ENCODE peak calls at places on chromosomes 2 and 18, in seven cellular contexts. O is PC-9, G is lung, C is cardiac muscle cell, D is right atrium auricular region, Q is AG04449, R is AG10803. N is an unnamed sample.

GRCh38 chr2:71545572-71546274 is 92.4 kb downstream of the DYSF start:
- DNase-seq in O (peak; percentile 31), G (no peak), C (peak; percentile 88), D (no peak), Q (no peak), R (peak; percentile 66), N (peak; percentile 7)

GRCh38 chr2:202883987-202884675 is 12.6 kb upstream of the ICA1L start:
- DNase-seq in O (no peak), G (no peak), C (peak; percentile 29), D (no peak), Q (no peak), R (peak; percentile 2), N (no peak)

GRCh38 chr2:26184555-26185303 is 11.8 kb downstream of the GAREM2 start:
- DNase-seq in O (peak; percentile 67), G (peak; percentile 74), C (peak; percentile 91), D (peak; percentile 79), Q (peak; percentile 7), R (peak; percentile 84), N (no peak)

GRCh38 chr2:163863073-163863472 is 127.3 kb upstream of the FIGN start:
- DNase-seq in O (no peak), G (no peak), C (no peak), D (no peak), Q (no peak), R (no peak), N (no peak)

GRCh38 chr2:130391872-130392670 is 36.2 kb downstream of the PTPN18 start:
- DNase-seq in O (no peak), G (no peak), C (peak; percentile 53), D (no peak), Q (no peak), R (peak; percentile 33), N (no peak)

GRCh38 chr2:110101280-110101844 is 14.3 kb downstream of the MALL start:
- DNase-seq in O (peak; percentile 98), G (peak; percentile 97), C (peak; percentile 100), D (peak; percentile 97), Q (peak; percentile 99), R (peak; percentile 100), N (peak; percentile 46)

GRCh38 chr2:30662268-30663131 is 144.7 kb downstream of the CAPN13 start:
- DNase-seq in O (no peak), G (peak; percentile 24), C (no peak), D (peak; percentile 48), Q (no peak), R (peak; percentile 38), N (no peak)

GRCh38 chr2:46535360-46535759 is 56.0 kb downstream of the TMEM247 start:
- DNase-seq in O (no peak), G (no peak), C (no peak), D (no peak), Q (no peak), R (no peak), N (no peak)

GRCh38 chr18:43563780-43564179 is 286.5 kb upstream of the SYT4 start:
- DNase-seq in O (peak; percentile 0), G (no peak), C (peak; percentile 63), D (no peak), Q (no peak), R (peak; percentile 20), N (peak; percentile 51)

GRCh38 chr2:150619607-150620330 is 132.3 kb upstream of the RND3 start:
- DNase-seq in O (peak; percentile 38), G (no peak), C (peak; percentile 70), D (no peak), Q (no peak), R (peak; percentile 67), N (no peak)

GRCh38 chr2:96142217-96143113 is 2.8 kb downstream of the DUSP2 start:
- DNase-seq in O (no peak), G (no peak), C (no peak), D (no peak), Q (no peak), R (no peak), N (no peak)

GRCh38 chr2:177192788-177193187 is 19.8 kb upstream of the HNRNPA3 start:
- DNase-seq in O (no peak), G (no peak), C (no peak), D (no peak), Q (no peak), R (no peak), N (peak; percentile 31)

GRCh38 chr2:211035548-211036185 is 479.3 kb downstream of the CPS1 start:
- DNase-seq in O (no peak), G (no peak), C (peak; percentile 39), D (no peak), Q (no peak), R (peak; percentile 0), N (peak; percentile 49)

GRCh38 chr2:130854301-130854700 is 17.6 kb downstream of the ARHGEF4 start:
- DNase-seq in O (no peak), G (no peak), C (no peak), D (no peak), Q (no peak), R (no peak), N (no peak)

GRCh38 chr2:27191107-27191829 is 20.6 kb upstream of the ATRAID start:
- DNase-seq in O (peak; percentile 47), G (peak; percentile 59), C (peak; percentile 86), D (peak; percentile 66), Q (no peak), R (peak; percentile 72), N (no peak)

GRCh38 chr18:36535202-36535935 is 237.9 kb downstream of the FHOD3 start:
- DNase-seq in O (no peak), G (no peak), C (no peak), D (no peak), Q (no peak), R (no peak), N (no peak)

GRCh38 chr2:153871231-153872221 is at the start of gene GALNT13:
- DNase-seq in O (peak; percentile 84), G (peak; percentile 47), C (peak; percentile 34), D (no peak), Q (no peak), R (peak; percentile 0), N (no peak)

GRCh38 chr2:67565761-67566160 is 168.6 kb downstream of the ETAA1 start:
- DNase-seq in O (no peak), G (no peak), C (peak; percentile 89), D (no peak), Q (no peak), R (peak; percentile 61), N (no peak)

GRCh38 chr2:151437630-151438029 is 27.9 kb downstream of the RIF1 start:
- DNase-seq in O (no peak), G (no peak), C (peak; percentile 52), D (no peak), Q (no peak), R (peak; percentile 32), N (no peak)

GRCh38 chr2:97675714-97676113 is 6.2 kb downstream of the C2orf92 start:
- DNase-seq in O (no peak), G (no peak), C (no peak), D (no peak), Q (no peak), R (no peak), N (no peak)

GRCh38 chr2:38655441-38655840 is 10.5 kb upstream of the GALM start:
- DNase-seq in O (no peak), G (no peak), C (no peak), D (no peak), Q (no peak), R (no peak), N (no peak)

GRCh38 chr18:56003009-56003408 is 415.0 kb upstream of the TCF4 start:
- DNase-seq in O (no peak), G (no peak), C (no peak), D (no peak), Q (no peak), R (no peak), N (no peak)

GRCh38 chr18:56000041-56000440 is 412.0 kb upstream of the TCF4 start:
- DNase-seq in O (no peak), G (no peak), C (no peak), D (no peak), Q (no peak), R (peak; percentile 81), N (no peak)

GRCh38 chr18:55999641-56000040 is 411.6 kb upstream of the TCF4 start:
- DNase-seq in O (no peak), G (no peak), C (peak; percentile 58), D (no peak), Q (no peak), R (peak; percentile 81), N (no peak)

GRCh38 chr18:56003651-56004050 is 415.7 kb upstream of the TCF4 start:
- DNase-seq in O (no peak), G (no peak), C (no peak), D (no peak), Q (no peak), R (peak; percentile 25), N (no peak)

GRCh38 chr18:56001576-56001975 is 413.6 kb upstream of the TCF4 start:
- DNase-seq in O (no peak), G (no peak), C (peak; percentile 13), D (no peak), Q (no peak), R (peak; percentile 20), N (no peak)
- TF ChIP-seq CTCF in O (no peak), G (no peak), C (no peak), D (no peak), Q (no peak), R (no peak), N (no peak)

GRCh38 chr2:106885326-106885725 is 641 bp downstream of the ST6GAL2 start:
- DNase-seq in O (no peak), G (no peak), C (no peak), D (no peak), Q (no peak), R (no peak), N (no peak)
- H3K4me3 ChIP-seq in O (no peak overlapping the region), G (no peak overlapping the region), C (peak overlapping the region; percentile 65), D (peak overlapping the region; percentile 59), Q (no peak overlapping the region), R (no peak overlapping the region), N (no peak overlapping the region)

DNA sequence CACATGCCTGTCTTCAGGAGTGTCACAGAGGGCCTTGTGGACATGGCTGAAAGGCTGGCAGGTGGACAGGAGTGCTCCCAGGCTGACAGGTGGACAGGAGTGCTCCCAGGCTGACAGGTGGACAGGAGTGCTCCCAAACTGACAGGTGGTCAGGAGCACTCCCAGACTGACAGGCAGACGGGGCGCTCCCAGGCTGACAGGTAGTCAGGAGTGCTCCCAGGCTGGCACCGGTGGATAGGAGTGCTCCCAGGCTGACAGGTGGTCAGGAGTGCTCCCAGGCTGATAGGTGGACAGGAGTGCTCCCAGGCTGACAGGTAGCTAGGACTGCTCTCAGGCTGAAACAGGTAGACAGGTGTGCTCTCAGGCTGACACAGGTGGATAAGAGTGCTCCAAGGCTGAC is 16.6 kb downstream of the ANO7 start:
- DNase-seq in O (no peak), G (no peak), C (no peak), D (no peak), Q (no peak), R (no peak), N (no peak)
- TF ChIP-seq CTCF in O (no peak), G (no peak), C (no peak), D (no peak), Q (no peak), R (no peak), N (no peak)

GRCh38 chr2:68716539-68716938 is 18.1 kb upstream of the ARHGAP25 start:
- DNase-seq in O (no peak), G (no peak), C (no peak), D (no peak), Q (no peak), R (no peak), N (no peak)

GRCh38 chr2:68715353-68716041 is 19.1 kb upstream of the ARHGAP25 start:
- DNase-seq in O (peak; percentile 37), G (peak; percentile 68), C (peak; percentile 64), D (no peak), Q (no peak), R (peak; percentile 36), N (no peak)

GRCh38 chr2:68716948-68717661 is 17.5 kb upstream of the ARHGAP25 start:
- DNase-seq in O (no peak), G (no peak), C (no peak), D (no peak), Q (no peak), R (no peak), N (no peak)

GRCh38 chr2:68710756-68711155 is 23.9 kb upstream of the ARHGAP25 start:
- DNase-seq in O (no peak), G (no peak), C (no peak), D (no peak), Q (no peak), R (no peak), N (no peak)

GRCh38 chr2:68714866-68715265 is 19.7 kb upstream of the ARHGAP25 start:
- DNase-seq in O (no peak), G (peak; percentile 51), C (no peak), D (peak; percentile 69), Q (no peak), R (no peak), N (no peak)
- H3K4me3 ChIP-seq in O (no peak overlapping the region), G (no peak overlapping the region), C (no peak overlapping the region), D (no peak overlapping the region), Q (no peak overlapping the region), R (no peak overlapping the region), N (no peak overlapping the region)

N was measured in LNCaP clone FGC.